ENCODE peak calls at places on chromosome 20, in seven cellular contexts. W is fibroblast of pulmonary artery; G is left ventricle myocardium superior; U is NCI-H748 treated with DMSO at 0.1 percent for 48 hours; C is astrocyte; Z is naive thymus-derived CD8-positive, alpha-beta T cell; S is HTR-8/SVneo. L is an unnamed sample.

GRCh38 chr20:40046703-40047102 is 642.3 kb downstream of the MAFB start:
- DNase-seq in S (no peak), C (no peak), U (no peak), Z (no peak), W (no peak), G (no peak), L (no peak)

GRCh38 chr20:63519765-63520593 is 586 bp upstream of the PPDPF start:
- DNase-seq in S (peak; percentile 92), C (peak; percentile 37), G (peak; percentile 81), U (no peak), W (peak; percentile 42), Z (peak; percentile 72), L (peak; percentile 86)

GRCh38 chr20:41173791-41174341 is 36.5 kb downstream of the PLCG1 start:
- DNase-seq in S (no peak), Z (no peak), C (no peak), W (no peak), G (peak; percentile 33), U (no peak), L (no peak)

GRCh38 chr20:62845818-62846527 is 15.6 kb downstream of the TCFL5 start:
- DNase-seq in S (no peak), C (peak; percentile 74), Z (no peak), U (no peak), W (no peak), G (peak; percentile 68), L (no peak)

GRCh38 chr20:8388146-8388545 is 256.1 kb downstream of the PLCB1 start:
- DNase-seq in W (peak; percentile 44), S (no peak), U (no peak), Z (no peak), C (peak; percentile 67), G (no peak), L (no peak)

GRCh38 chr20:32971703-32972161 is 32.5 kb downstream of the SUN5 start:
- DNase-seq in C (no peak), W (no peak), G (no peak), Z (peak; percentile 30), U (no peak), S (no peak), L (peak; percentile 46)

GRCh38 chr20:19336601-19337000 is 124.2 kb downstream of the SLC24A3 start:
- DNase-seq in U (no peak), Z (no peak), W (no peak), S (no peak), G (no peak), C (no peak), L (no peak)

GRCh38 chr20:47257771-47258170 is 98.7 kb downstream of the ZMYND8 start:
- DNase-seq in S (no peak), C (no peak), W (no peak), Z (no peak), U (no peak), G (no peak), L (no peak)

GRCh38 chr20:47535088-47535487 is 33.4 kb downstream of the NCOA3 start:
- DNase-seq in Z (no peak), S (no peak), W (no peak), C (no peak), U (no peak), G (no peak), L (peak; percentile 65)

GRCh38 chr20:50020283-50020682 is 37.5 kb downstream of the SNAI1 start:
- DNase-seq in G (no peak), U (no peak), W (peak; percentile 51), S (no peak), Z (no peak), C (peak; percentile 39), L (no peak)

GRCh38 chr20:57743450-57744095 is 33.8 kb upstream of the PMEPA1 start:
- DNase-seq in U (no peak), C (no peak), G (no peak), S (no peak), Z (no peak), W (no peak), L (no peak)

GRCh38 chr20:43948455-43948854 is 33.8 kb downstream of the TOX2 start:
- DNase-seq in W (no peak), Z (no peak), S (no peak), C (no peak), G (no peak), U (no peak), L (no peak)

GRCh38 chr20:25009218-25010145 is 16.9 kb upstream of the APMAP start:
- DNase-seq in G (peak; percentile 64), C (peak; percentile 38), U (no peak), S (no peak), W (no peak), Z (no peak), L (no peak)

GRCh38 chr20:62167474-62167873 is 15.4 kb upstream of the MTG2 start:
- DNase-seq in G (no peak), U (no peak), S (no peak), W (no peak), Z (no peak), C (no peak), L (no peak)

GRCh38 chr20:1298888-1299511 is 29.9 kb downstream of the SDCBP2 start:
- DNase-seq in U (no peak), W (no peak), Z (no peak), G (no peak), C (no peak), S (no peak), L (no peak)

GRCh38 chr20:2405693-2406065 is 25.0 kb downstream of the TGM6 start:
- DNase-seq in W (no peak), S (no peak), U (no peak), C (no peak), Z (no peak), G (no peak), L (no peak)

GRCh38 chr20:41453006-41453950 is 86.7 kb upstream of the EMILIN3 start:
- DNase-seq in U (no peak), W (no peak), G (no peak), S (no peak), Z (no peak), C (no peak), L (no peak)

GRCh38 chr20:44780226-44780625 is 30.1 kb downstream of the RIMS4 start:
- DNase-seq in C (peak; percentile 35), Z (peak; percentile 10), W (peak; percentile 76), G (peak; percentile 53), S (peak; percentile 83), U (no peak), L (peak; percentile 77)

GRCh38 chr20:11376998-11377397 is 540.7 kb upstream of the BTBD3 start:
- DNase-seq in G (no peak), W (peak; percentile 28), Z (no peak), C (peak; percentile 98), S (no peak), U (no peak), L (no peak)

GRCh38 chr20:8153281-8153908 is 21.3 kb downstream of the PLCB1 start:
- DNase-seq in C (no peak), G (no peak), W (peak; percentile 54), Z (no peak), S (no peak), U (no peak), L (no peak)

GRCh38 chr20:49484180-49485140 is 2.0 kb upstream of the KCNB1 start:
- DNase-seq in C (peak; percentile 46), G (peak; percentile 89), U (peak; percentile 47), W (peak; percentile 79), Z (peak; percentile 37), S (peak; percentile 91), L (peak; percentile 57)

L was measured in H1.